ENCODE peak calls at places on chromosome 7, in seven cellular contexts. K, G, D, A, Z, Q and S are unnamed samples.

GRCh38 chr7:155795951-155796350 is 16.3 kb downstream of the SHH start:
- DNase-seq in A (no peak), K (no peak), Z (no peak), D (no peak), Q (no peak), G (no peak), S (no peak)

GRCh38 chr7:45912972-45913371 is 8.1 kb downstream of the IGFBP3 start:
- DNase-seq in A (no peak), D (no peak), Q (no peak), G (no peak), Z (no peak), K (no peak), S (no peak)

GRCh38 chr7:15783971-15784693 is 97.6 kb upstream of the MEOX2 start:
- DNase-seq in D (no peak), Z (no peak), G (no peak), K (peak), A (no peak), Q (no peak), S (peak)

GRCh38 chr7:114988755-114989154 is 66.9 kb downstream of the MDFIC start:
- DNase-seq in K (no peak), A (no peak), G (peak), Z (peak), D (no peak), Q (peak), S (no peak)

GRCh38 chr7:30445770-30446169 is 32.8 kb downstream of the NOD1 start:
- DNase-seq in K (peak), Z (peak), D (no peak), A (peak), G (no peak), Q (no peak), S (no peak)

GRCh38 chr7:146175716-146176115 is 59.1 kb downstream of the CNTNAP2 start:
- DNase-seq in D (no peak), Z (peak), G (no peak), K (no peak), A (no peak), Q (no peak), S (no peak)

GRCh38 chr7:128859232-128860157 is 3.2 kb upstream of the ATP6V1F start:
- DNase-seq in K (no peak), Q (no peak), G (peak), D (no peak), Z (no peak), A (no peak), S (no peak)

GRCh38 chr7:45217358-45217757 is 59.8 kb downstream of the RAMP3 start:
- DNase-seq in A (no peak), K (no peak), G (no peak), Q (no peak), Z (peak), D (no peak), S (peak)

GRCh38 chr7:139078911-139079310 is 30.6 kb downstream of the ZC3HAV1 start:
- DNase-seq in D (no peak), A (no peak), Q (no peak), Z (no peak), G (no peak), K (no peak), S (no peak)

GRCh38 chr7:18019562-18019961 is 8.1 kb downstream of the PRPS1L1 start:
- DNase-seq in A (no peak), Q (peak), D (peak), K (no peak), Z (peak), G (peak), S (no peak)

GRCh38 chr7:100708395-100708794 is 2.5 kb downstream of the POP7 start:
- DNase-seq in Z (no peak), D (no peak), K (no peak), Q (no peak), A (no peak), G (no peak), S (no peak)

GRCh38 chr7:18174996-18175395 is 147.3 kb upstream of the PRPS1L1 start:
- DNase-seq in D (no peak), Q (no peak), Z (no peak), A (no peak), K (no peak), G (no peak), S (no peak)

GRCh38 chr7:149109969-149110368 is 16.2 kb downstream of the ZNF425 start:
- DNase-seq in G (peak), D (no peak), Q (no peak), Z (peak), K (no peak), A (no peak), S (no peak)

GRCh38 chr7:15305002-15305600 is 256.7 kb downstream of the AGMO start:
- DNase-seq in K (peak), G (peak), D (peak), A (no peak), Q (no peak), Z (peak), S (peak)

GRCh38 chr7:23298141-23298851 is 843 bp upstream of the MALSU1 start:
- DNase-seq in G (no peak), Z (peak), A (no peak), D (peak), Q (no peak), K (no peak), S (peak)

GRCh38 chr7:85695041-85695990 is 508.5 kb upstream of the SEMA3D start:
- DNase-seq in Z (peak), D (no peak), A (no peak), K (no peak), G (no peak), Q (no peak), S (peak)

GRCh38 chr7:99997545-99998137 is 17.8 kb upstream of the ZKSCAN1 start:
- DNase-seq in D (no peak), Z (peak), K (peak), Q (no peak), G (peak), A (peak), S (no peak)

GRCh38 chr7:18491871-18492270 is 3.7 kb upstream of the HDAC9 start:
- DNase-seq in Z (no peak), D (no peak), Q (no peak), G (no peak), K (no peak), A (no peak), S (no peak)

GRCh38 chr7:101164071-101164840 is 1.1 kb downstream of the VGF start:
- DNase-seq in K (no peak), Z (peak), Q (no peak), D (no peak), A (no peak), G (peak), S (no peak)

GRCh38 chr7:50837965-50838364 is 55.3 kb upstream of the GRB10 start:
- DNase-seq in G (peak), K (no peak), D (no peak), Q (no peak), A (no peak), Z (peak), S (no peak)

GRCh38 chr7:107659666-107660065 is 962 bp upstream of the SLC26A4 start:
- DNase-seq in G (peak), Z (peak), D (peak), Q (peak), K (no peak), A (no peak), S (no peak)

GRCh38 chr7:149689591-149689845 is 83.9 kb downstream of the ZNF467 start:
- DNase-seq in D (no peak), A (no peak), K (no peak), Q (no peak), G (no peak), Z (peak), S (no peak)

GRCh38 chr7:2248984-2249694 is 7.1 kb downstream of the NUDT1 start:
- DNase-seq in Z (peak), Q (peak), G (peak), D (peak), K (peak), A (no peak), S (no peak)

GRCh38 chr7:39926111-39926510 is 23.9 kb upstream of the CDK13 start:
- DNase-seq in Q (no peak), A (no peak), D (no peak), Z (no peak), G (no peak), K (no peak), S (no peak)